ENCODE peak calls at places on chromosomes 6 and 20, in four cellular contexts. A, K, R and J are unnamed samples.

GRCh38 chr6:54094837-54095236 is 16.4 kb upstream of the MLIP start:
- DNase-seq in A (no peak), K (no peak), R (no peak), J (no peak)

GRCh38 chr20:48544402-48545333 is 283.1 kb downstream of the PREX1 start:
- DNase-seq in A (no peak), K (no peak), R (no peak), J (no peak)

GRCh38 chr6:148518371-148519156 is 175.9 kb downstream of the SASH1 start:
- DNase-seq in A (no peak), R (no peak), K (no peak), J (no peak)

GRCh38 chr6:167491403-167492095 is 166.7 kb downstream of the TTLL2 start:
- DNase-seq in R (no peak), A (no peak), K (no peak), J (no peak)

GRCh38 chr6:107321793-107322192 is 137.6 kb downstream of the PDSS2 start:
- DNase-seq in R (no peak), K (no peak), A (no peak), J (no peak)

GRCh38 chr6:69584913-69585729 is 211.7 kb downstream of the LMBRD1 start:
- DNase-seq in R (no peak), A (no peak), K (no peak), J (peak)

GRCh38 chr6:133567656-133568055 is 321.3 kb upstream of the TCF21 start:
- DNase-seq in R (peak), K (no peak), A (no peak), J (no peak)

GRCh38 chr6:125970760-125971159 is 14.2 kb downstream of the HINT3 start:
- DNase-seq in K (no peak), A (no peak), R (no peak), J (no peak)

GRCh38 chr20:11516448-11516847 is 401.2 kb upstream of the BTBD3 start:
- DNase-seq in R (no peak), K (no peak), A (no peak), J (no peak)

GRCh38 chr6:134521116-134521501 is 203.2 kb upstream of the SGK1 start:
- DNase-seq in R (no peak), A (no peak), K (no peak), J (no peak)

GRCh38 chr6:166998256-166999144 is 697 bp upstream of the CEP43 start:
- DNase-seq in R (no peak), K (no peak), A (no peak), J (no peak)

GRCh38 chr6:66128676-66129075 is 421.6 kb upstream of the EYS start:
- DNase-seq in K (no peak), A (no peak), R (no peak), J (no peak)

GRCh38 chr20:47487175-47487917 is 14.3 kb upstream of the NCOA3 start:
- DNase-seq in K (no peak), R (peak), A (no peak), J (peak)

GRCh38 chr20:4828830-4829493 is 107.3 kb downstream of the PRND start:
- DNase-seq in R (no peak), K (no peak), A (no peak), J (no peak)

GRCh38 chr6:38349795-38350194 is 289.9 kb downstream of the BTBD9 start:
- DNase-seq in A (no peak), R (peak), K (no peak), J (no peak)

GRCh38 chr6:27892596-27893058 is 19.6 kb downstream of the OR2B2 start:
- DNase-seq in R (peak), A (peak), K (no peak), J (no peak)

GRCh38 chr6:27893059-27893835 is 18.9 kb downstream of the OR2B2 start:
- DNase-seq in A (peak), K (peak), R (peak), J (peak)

GRCh38 chr6:27896398-27896796 is 15.8 kb downstream of the OR2B2 start:
- DNase-seq in R (no peak), A (no peak), K (no peak), J (no peak)

GRCh38 chr6:27893836-27894807 is 18.1 kb downstream of the OR2B2 start:
- DNase-seq in R (peak), A (peak), K (peak), J (peak)

DNA sequence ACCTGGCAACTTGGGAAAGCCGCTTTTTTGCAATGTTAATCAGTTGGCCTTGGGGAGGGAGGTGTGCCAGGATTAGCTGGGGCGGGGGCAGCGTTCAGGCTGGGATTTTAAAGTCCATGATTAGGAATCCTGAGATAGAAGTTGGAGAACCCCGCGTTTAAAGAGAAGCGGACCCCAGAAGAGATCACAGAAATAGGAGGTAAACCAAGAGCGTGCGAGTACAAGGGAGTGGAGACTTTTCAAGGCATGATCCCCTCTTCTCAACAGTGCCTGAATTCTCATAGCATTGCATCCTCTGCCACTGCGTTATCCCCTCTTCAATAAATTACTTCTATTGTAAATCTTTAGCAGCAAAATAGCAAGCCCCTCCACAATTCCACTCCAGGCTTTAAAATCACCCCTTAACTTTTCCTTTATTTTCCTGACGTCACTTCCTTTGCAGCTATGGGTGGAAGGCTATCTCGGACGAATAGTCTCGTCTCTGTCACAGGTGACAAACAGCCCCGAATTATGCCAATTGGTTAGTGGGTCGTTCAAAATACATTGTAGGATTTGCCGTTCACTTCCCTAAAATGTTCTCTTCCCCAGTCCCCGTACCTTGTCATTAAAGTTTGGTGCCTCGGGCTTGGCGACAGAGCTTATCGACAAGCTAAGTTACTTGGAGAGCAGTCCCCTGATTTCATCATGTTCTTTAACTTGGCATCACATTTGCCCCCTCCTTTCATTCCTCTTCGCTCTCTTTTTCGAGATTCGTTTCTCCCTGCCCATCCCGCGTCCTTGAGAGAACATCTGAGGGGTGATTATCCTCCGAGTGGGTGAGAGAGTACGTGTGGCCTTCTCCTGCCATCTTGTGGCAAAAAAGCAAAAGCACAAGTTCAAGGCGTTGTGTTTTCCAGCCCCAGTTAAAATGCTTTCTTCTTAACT is 17.1 kb downstream of the OR2B2 start:
- DNase-seq in K (peak), A (peak), R (peak), J (peak)
- H3K4me2 ChIP-seq in K (peak), A (peak), R (peak), J (peak)

DNA sequence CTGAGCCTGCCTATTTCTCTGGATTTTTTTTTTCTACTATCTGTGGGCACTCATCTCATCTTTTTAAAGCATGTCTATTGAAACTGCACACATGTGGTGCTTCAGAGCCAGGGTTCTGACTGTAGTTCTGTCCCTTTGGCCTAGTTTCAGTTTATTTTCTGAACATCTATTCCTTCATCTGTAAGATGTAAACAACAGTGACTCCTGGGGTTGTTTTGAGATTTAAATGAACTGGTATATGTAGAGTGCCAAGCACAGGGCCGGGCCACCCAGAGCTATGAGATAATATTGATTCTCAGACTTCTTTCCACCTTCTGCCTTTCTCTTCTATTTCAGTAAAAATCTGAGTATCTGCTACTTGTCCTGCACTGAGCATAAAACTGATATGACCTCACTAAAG is 185.1 kb downstream of the CARMIL1 start:
- DNase-seq in R (no peak), A (no peak), K (no peak), J (no peak)
- H3K4me2 ChIP-seq in R (no peak), A (no peak), K (no peak), J (no peak)

GRCh38 chr20:15991279-15991678 is 582.0 kb downstream of the KIF16B start:
- DNase-seq in A (no peak), K (no peak), R (no peak), J (no peak)
- H3K4me2 ChIP-seq in A (no peak), K (no peak), R (no peak), J (no peak)

GRCh38 chr6:17497701-17498100 is 102.4 kb upstream of the FAM8A1 start:
- DNase-seq in K (no peak), A (no peak), R (no peak), J (no peak)
- H3K4me2 ChIP-seq in K (no peak), A (no peak), R (no peak), J (no peak)

GRCh38 chr6:37127961-37128862 is 41.7 kb upstream of the PIM1 start:
- DNase-seq in A (no peak), R (peak), K (no peak), J (no peak)

GRCh38 chr6:37131960-37132253 is 38.0 kb upstream of the PIM1 start:
- DNase-seq in R (no peak), A (no peak), K (no peak), J (no peak)

GRCh38 chr6:37126961-37127360 is 43.0 kb upstream of the PIM1 start:
- DNase-seq in A (no peak), K (no peak), R (no peak), J (no peak)

GRCh38 chr6:37131104-37131959 is 38.6 kb upstream of the PIM1 start:
- DNase-seq in K (peak), A (no peak), R (no peak), J (no peak)

GRCh38 chr6:37130704-37131103 is 39.2 kb upstream of the PIM1 start:
- DNase-seq in A (no peak), R (peak), K (no peak), J (no peak)
- H3K4me2 ChIP-seq in A (no peak), R (no peak), K (peak), J (no peak)